ENCODE peak calls at places on chromosome 12, in four cellular contexts. One of them, this sample, is unnamed.

GRCh38 chr12:77152623-77153193 is 87.3 kb upstream of the E2F7 start:
- DNase-seq in uterus: no peak
- DNase-seq in AG04449: no peak
- DNase-seq in right lobe of liver: no peak
- DNase-seq in this sample: no peak

GRCh38 chr12:5965950-5966383 is 20.9 kb upstream of the ANO2 start:
- DNase-seq in uterus: no peak
- DNase-seq in AG04449: no peak
- DNase-seq in right lobe of liver: peak; percentile 70
- DNase-seq in this sample: no peak

GRCh38 chr12:49341777-49342065 is 4.7 kb upstream of the C1QL4 start:
- DNase-seq in uterus: no peak
- DNase-seq in AG04449: no peak
- DNase-seq in right lobe of liver: no peak
- DNase-seq in this sample: no peak

GRCh38 chr12:6312529-6313325 is 2.2 kb downstream of the PLEKHG6 start:
- DNase-seq in uterus: no peak
- DNase-seq in AG04449: no peak
- DNase-seq in right lobe of liver: peak; percentile 78
- DNase-seq in this sample: no peak

GRCh38 chr12:25052191-25053020 is 103.5 kb upstream of the BCAT1 start:
- DNase-seq in uterus: no peak
- DNase-seq in AG04449: no peak
- DNase-seq in right lobe of liver: no peak
- DNase-seq in this sample: no peak

GRCh38 chr12:20421338-20421890 is 53.1 kb downstream of the PDE3A start:
- DNase-seq in uterus: no peak
- DNase-seq in AG04449: no peak
- DNase-seq in right lobe of liver: no peak
- DNase-seq in this sample: no peak

GRCh38 chr12:102728506-102729242 is 188.4 kb downstream of the PAH start:
- DNase-seq in uterus: no peak
- DNase-seq in AG04449: no peak
- DNase-seq in right lobe of liver: no peak
- DNase-seq in this sample: no peak

GRCh38 chr12:49260165-49260564 is 4.7 kb upstream of the TUBA1C start:
- DNase-seq in uterus: no peak
- DNase-seq in AG04449: no peak
- DNase-seq in right lobe of liver: no peak
- DNase-seq in this sample: no peak

GRCh38 chr12:124954771-124955170 is 34.2 kb downstream of the DHX37 start:
- DNase-seq in uterus: no peak
- DNase-seq in AG04449: no peak
- DNase-seq in right lobe of liver: no peak
- DNase-seq in this sample: no peak

GRCh38 chr12:123075591-123076171 is 75.2 kb downstream of the PITPNM2 start:
- DNase-seq in uterus: peak; percentile 56
- DNase-seq in AG04449: no peak
- DNase-seq in right lobe of liver: no peak
- DNase-seq in this sample: no peak

GRCh38 chr12:44476683-44477082 is 399.4 kb downstream of the NELL2 start:
- DNase-seq in uterus: no peak
- DNase-seq in AG04449: no peak
- DNase-seq in right lobe of liver: no peak
- DNase-seq in this sample: no peak

GRCh38 chr12:1474059-1474537 is 120.3 kb downstream of the FBXL14 start:
- DNase-seq in uterus: no peak
- DNase-seq in AG04449: peak; percentile 93
- DNase-seq in right lobe of liver: no peak
- DNase-seq in this sample: peak; percentile 97

GRCh38 chr12:96195845-96196451 is 1.8 kb downstream of the ELK3 start:
- DNase-seq in uterus: peak; percentile 47
- DNase-seq in AG04449: no peak
- DNase-seq in right lobe of liver: no peak
- DNase-seq in this sample: no peak

GRCh38 chr12:62934799-62935674 is at the start of gene PPM1H:
- DNase-seq in uterus: peak; percentile 38
- DNase-seq in AG04449: no peak
- DNase-seq in right lobe of liver: peak; percentile 95
- DNase-seq in this sample: no peak

GRCh38 chr12:111775205-111776193 is 8.8 kb downstream of the ALDH2 start:
- DNase-seq in uterus: peak; percentile 90
- DNase-seq in AG04449: no peak
- DNase-seq in right lobe of liver: peak; percentile 88
- DNase-seq in this sample: no peak

GRCh38 chr12:75854681-75855309 is 176.8 kb downstream of the PHLDA1 start:
- DNase-seq in uterus: no peak
- DNase-seq in AG04449: no peak
- DNase-seq in right lobe of liver: no peak
- DNase-seq in this sample: no peak

GRCh38 chr12:49109631-49110172 is 945 bp downstream of the LMBR1L start:
- DNase-seq in uterus: no peak
- DNase-seq in AG04449: no peak
- DNase-seq in right lobe of liver: no peak
- DNase-seq in this sample: no peak

GRCh38 chr12:120264086-120264485 is 1.4 kb downstream of the PXN start:
- DNase-seq in uterus: no peak
- DNase-seq in AG04449: no peak
- DNase-seq in right lobe of liver: peak; percentile 48
- DNase-seq in this sample: no peak

GRCh38 chr12:118922405-118922804 is 58.9 kb upstream of the SRRM4 start:
- DNase-seq in uterus: no peak
- DNase-seq in AG04449: no peak
- DNase-seq in right lobe of liver: no peak
- DNase-seq in this sample: no peak

GRCh38 chr12:76042147-76042546 is 10.6 kb upstream of the PHLDA1 start:
- DNase-seq in uterus: no peak
- DNase-seq in AG04449: no peak
- DNase-seq in right lobe of liver: no peak
- DNase-seq in this sample: no peak

GRCh38 chr12:122471324-122472226 is 29.2 kb downstream of the ZCCHC8 start:
- DNase-seq in uterus: peak; percentile 18
- DNase-seq in AG04449: no peak
- DNase-seq in right lobe of liver: no peak
- DNase-seq in this sample: no peak

GRCh38 chr12:15987696-15988095 is 76.6 kb downstream of the DERA start:
- DNase-seq in uterus: no peak
- DNase-seq in AG04449: no peak
- DNase-seq in right lobe of liver: peak; percentile 74
- DNase-seq in this sample: no peak

GRCh38 chr12:53325539-53326061 is 4.2 kb upstream of the AAAS start:
- DNase-seq in uterus: peak; percentile 45
- DNase-seq in AG04449: no peak
- DNase-seq in right lobe of liver: peak; percentile 65
- DNase-seq in this sample: no peak

GRCh38 chr12:88562151-88562550 is 18.1 kb downstream of the KITLG start:
- DNase-seq in uterus: no peak
- DNase-seq in AG04449: no peak
- DNase-seq in right lobe of liver: no peak
- DNase-seq in this sample: no peak

GRCh38 chr12:54196396-54196795 is 7.6 kb upstream of the SMUG1 start:
- DNase-seq in uterus: no peak
- DNase-seq in AG04449: no peak
- DNase-seq in right lobe of liver: no peak
- DNase-seq in this sample: no peak

GRCh38 chr12:56080556-56081138 is 682 bp downstream of the ERBB3 start:
- DNase-seq in uterus: no peak
- DNase-seq in AG04449: no peak
- DNase-seq in right lobe of liver: peak; percentile 92
- DNase-seq in this sample: no peak

GRCh38 chr12:49389092-49389703 is 21.9 kb downstream of the SPATS2 start:
- DNase-seq in uterus: no peak
- DNase-seq in AG04449: no peak
- DNase-seq in right lobe of liver: no peak
- DNase-seq in this sample: no peak

GRCh38 chr12:3641428-3641883 is 111.5 kb downstream of the CRACR2A start:
- DNase-seq in uterus: no peak
- DNase-seq in AG04449: peak; percentile 45
- DNase-seq in right lobe of liver: no peak
- DNase-seq in this sample: no peak

GRCh38 chr12:120134307-120134980 is 17.9 kb upstream of the RAB35 start:
- DNase-seq in uterus: no peak
- DNase-seq in AG04449: no peak
- DNase-seq in right lobe of liver: peak; percentile 37
- DNase-seq in this sample: no peak

GRCh38 chr12:70196732-70197361 is 46.4 kb upstream of the CNOT2 start:
- DNase-seq in uterus: no peak
- DNase-seq in AG04449: no peak
- DNase-seq in right lobe of liver: no peak
- DNase-seq in this sample: no peak

GRCh38 chr12:12839886-12840285 is 26.7 kb downstream of the DDX47 start:
- DNase-seq in uterus: no peak
- DNase-seq in AG04449: no peak
- DNase-seq in right lobe of liver: no peak
- DNase-seq in this sample: no peak

GRCh38 chr12:66060361-66060907 is 70.1 kb downstream of the LLPH start:
- DNase-seq in uterus: no peak
- DNase-seq in AG04449: no peak
- DNase-seq in right lobe of liver: no peak
- DNase-seq in this sample: no peak

GRCh38 chr12:916240-916639 is 33.3 kb downstream of the RAD52 start:
- DNase-seq in uterus: no peak
- DNase-seq in AG04449: no peak
- DNase-seq in right lobe of liver: no peak
- DNase-seq in this sample: no peak

GRCh38 chr12:52041695-52042123 is 9.5 kb upstream of the NR4A1 start:
- DNase-seq in uterus: no peak
- DNase-seq in AG04449: no peak
- DNase-seq in right lobe of liver: no peak
- DNase-seq in this sample: no peak

GRCh38 chr12:52042706-52043385 is 8.4 kb upstream of the NR4A1 start:
- DNase-seq in uterus: no peak
- DNase-seq in AG04449: no peak
- DNase-seq in right lobe of liver: no peak
- DNase-seq in this sample: no peak

GRCh38 chr12:52044284-52044983 is 6.8 kb upstream of the NR4A1 start:
- DNase-seq in uterus: peak; percentile 93
- DNase-seq in AG04449: no peak
- DNase-seq in right lobe of liver: peak; percentile 84
- DNase-seq in this sample: no peak

GRCh38 chr12:52045794-52046199 is 5.4 kb upstream of the NR4A1 start:
- DNase-seq in uterus: no peak
- DNase-seq in AG04449: no peak
- DNase-seq in right lobe of liver: no peak
- DNase-seq in this sample: no peak

DNA sequence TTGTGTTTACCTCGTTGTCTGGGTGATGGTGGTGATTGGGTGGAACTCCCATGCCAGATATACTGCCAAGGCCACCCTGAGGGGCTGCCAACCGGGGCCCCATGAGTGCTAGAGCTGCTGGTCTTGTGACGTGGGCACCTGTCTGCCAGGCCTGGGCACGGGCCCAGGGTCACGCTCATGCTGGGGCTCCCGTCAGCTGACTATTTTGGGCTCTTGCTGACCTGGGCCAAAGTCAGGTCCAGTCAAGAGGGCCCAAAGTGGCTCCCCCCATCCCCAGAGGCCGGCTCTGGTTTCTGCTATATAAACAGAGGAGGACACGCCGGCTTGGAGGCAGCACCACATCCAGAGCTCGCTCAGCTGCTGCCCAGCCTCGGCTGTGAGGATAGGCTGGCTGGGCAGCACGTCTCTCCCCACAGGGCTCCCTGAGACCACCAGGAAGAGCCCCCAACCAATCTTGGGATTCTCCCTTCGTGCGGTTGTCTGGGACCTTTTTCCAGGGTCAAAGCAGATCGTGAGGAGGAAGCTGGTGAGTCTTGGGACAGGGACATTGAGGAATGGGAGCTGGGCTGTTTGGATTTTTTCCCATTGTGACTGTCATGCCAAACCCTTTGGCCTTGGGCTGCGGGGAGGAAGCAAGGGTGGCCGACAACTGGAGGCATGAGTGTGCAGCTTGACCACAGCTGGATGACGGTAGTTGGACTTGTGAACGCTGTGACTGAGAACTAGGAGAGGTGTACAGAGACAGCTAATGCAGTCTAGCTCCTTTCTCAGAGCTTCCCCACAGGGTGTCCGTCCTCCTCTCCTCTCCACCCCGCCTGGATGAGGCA is 7.6 kb upstream of the NR4A1 start:
- DNase-seq in uterus: no peak
- DNase-seq in AG04449: no peak
- DNase-seq in right lobe of liver: no peak
- DNase-seq in this sample: no peak
- H3K4me3 ChIP-seq in uterus: no peak overlapping the region
- H3K4me3 ChIP-seq in AG04449: no peak overlapping the region
- H3K4me3 ChIP-seq in right lobe of liver: no peak overlapping the region
- H3K4me3 ChIP-seq in this sample: no peak overlapping the region

GRCh38 chr12:57377103-57377840 is 53.6 kb downstream of the R3HDM2 start:
- DNase-seq in uterus: no peak
- DNase-seq in AG04449: no peak
- DNase-seq in right lobe of liver: no peak
- DNase-seq in this sample: no peak
- TF ChIP-seq CTCF in uterus: no peak
- TF ChIP-seq CTCF in AG04449: no peak
- TF ChIP-seq CTCF in right lobe of liver: no peak
- TF ChIP-seq CTCF in this sample: no peak

GRCh38 chr12:115755061-115755751 is 522.3 kb downstream of the MED13L start:
- DNase-seq in uterus: no peak
- DNase-seq in AG04449: no peak
- DNase-seq in right lobe of liver: no peak
- DNase-seq in this sample: no peak
- H3K4me3 ChIP-seq in uterus: no peak overlapping the region
- H3K4me3 ChIP-seq in AG04449: no peak overlapping the region
- H3K4me3 ChIP-seq in right lobe of liver: no peak overlapping the region
- H3K4me3 ChIP-seq in this sample: no peak overlapping the region

GRCh38 chr12:131721548-131721947 is 10.7 kb downstream of the SFSWAP start:
- DNase-seq in uterus: no peak
- DNase-seq in AG04449: no peak
- DNase-seq in right lobe of liver: no peak
- DNase-seq in this sample: no peak

GRCh38 chr12:131723532-131723931 is 12.6 kb downstream of the SFSWAP start:
- DNase-seq in uterus: no peak
- DNase-seq in AG04449: no peak
- DNase-seq in right lobe of liver: no peak
- DNase-seq in this sample: no peak

GRCh38 chr12:131720921-131721320 is 10.0 kb downstream of the SFSWAP start:
- DNase-seq in uterus: no peak
- DNase-seq in AG04449: no peak
- DNase-seq in right lobe of liver: no peak
- DNase-seq in this sample: no peak

GRCh38 chr12:131716282-131716681 is 5.4 kb downstream of the SFSWAP start:
- DNase-seq in uterus: no peak
- DNase-seq in AG04449: no peak
- DNase-seq in right lobe of liver: no peak
- DNase-seq in this sample: no peak

DNA sequence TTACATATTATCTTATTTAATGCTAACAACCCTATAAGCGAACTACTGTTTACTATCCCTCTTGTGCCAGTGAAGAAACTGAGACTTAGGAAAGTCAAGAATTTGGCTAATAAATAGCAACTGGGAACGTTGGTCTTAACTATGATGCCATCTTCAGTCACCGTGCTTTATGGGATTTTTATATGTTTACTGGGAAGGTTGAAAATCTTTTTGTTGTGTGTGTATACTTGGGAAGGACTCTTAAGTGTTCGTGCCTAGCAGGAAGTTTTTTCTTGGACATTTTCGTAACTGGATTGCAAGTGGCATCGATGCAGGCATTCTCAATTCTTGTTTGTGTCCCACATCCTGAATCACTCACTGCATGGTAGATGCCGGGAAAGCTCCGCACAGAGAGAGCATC is 9.4 kb downstream of the SFSWAP start:
- DNase-seq in uterus: no peak
- DNase-seq in AG04449: no peak
- DNase-seq in right lobe of liver: no peak
- DNase-seq in this sample: no peak
- TF ChIP-seq CTCF in uterus: no peak
- TF ChIP-seq CTCF in AG04449: no peak
- TF ChIP-seq CTCF in right lobe of liver: no peak
- TF ChIP-seq CTCF in this sample: no peak